ENCODE peak calls at places on chromosomes 1 and 21, in eight cellular contexts. R is cardiac muscle cell, T is ACHN, J is NCI-H1694 treated with DMSO at 0.1 percent for 48 hours, G is HTR-8/SVneo, I is non-pigmented ciliary epithelial cell, Y is lower lobe of right lung, A is GM13976. L is an unnamed sample.

GRCh38 chr21:20519076-20519475 is 479.1 kb upstream of the NCAM2 start:
- DNase-seq in R (no peak), T (no peak), J (no peak), G (no peak), I (no peak), Y (no peak), A (no peak), L (no peak)

GRCh38 chr1:7991504-7992440 is 30.3 kb downstream of the PARK7 start:
- DNase-seq in R (no peak), T (no peak), J (no peak), G (no peak), I (no peak), Y (no peak), A (no peak), L (no peak)

GRCh38 chr1:167824163-167824794 is 89.7 kb downstream of the ADCY10 start:
- DNase-seq in R (no peak), T (no peak), J (no peak), G (no peak), I (no peak), Y (no peak), A (no peak), L (no peak)

GRCh38 chr1:53545663-53546408 is 86.6 kb downstream of the DMRTB1 start:
- DNase-seq in R (no peak), T (no peak), J (peak), G (no peak), I (no peak), Y (peak), A (no peak), L (no peak)

GRCh38 chr1:221035680-221036153 is 156.5 kb downstream of the HLX start:
- DNase-seq in R (no peak), T (no peak), J (no peak), G (peak), I (no peak), Y (no peak), A (no peak), L (no peak)

GRCh38 chr1:69671363-69672010 is 103.8 kb downstream of the LRRC7 start:
- DNase-seq in R (no peak), T (no peak), J (no peak), G (no peak), I (peak), Y (no peak), A (no peak), L (no peak)

GRCh38 chr1:11129649-11130048 is 30.0 kb upstream of the EXOSC10 start:
- DNase-seq in R (no peak), T (no peak), J (no peak), G (no peak), I (no peak), Y (no peak), A (no peak), L (no peak)

GRCh38 chr1:29237906-29238600 is 1.7 kb downstream of the PTPRU start:
- DNase-seq in R (peak), T (no peak), J (no peak), G (no peak), I (no peak), Y (peak), A (peak), L (no peak)

GRCh38 chr21:34793471-34793870 is 124.7 kb downstream of the CLIC6 start:
- DNase-seq in R (no peak), T (no peak), J (no peak), G (no peak), I (no peak), Y (no peak), A (no peak), L (no peak)

GRCh38 chr1:42971848-42972291 is 13.2 kb upstream of the SLC2A1 start:
- DNase-seq in R (no peak), T (no peak), J (no peak), G (no peak), I (no peak), Y (no peak), A (no peak), L (peak)

GRCh38 chr1:200535605-200536004 is 84.9 kb downstream of the KIF14 start:
- DNase-seq in R (no peak), T (peak), J (peak), G (peak), I (no peak), Y (no peak), A (peak), L (no peak)

GRCh38 chr1:3746389-3746783 is 5.9 kb upstream of the CCDC27 start:
- DNase-seq in R (no peak), T (no peak), J (no peak), G (no peak), I (no peak), Y (peak), A (no peak), L (no peak)

GRCh38 chr1:161080391-161081150 is 8.8 kb downstream of the NECTIN4 start:
- DNase-seq in R (no peak), T (no peak), J (no peak), G (no peak), I (no peak), Y (no peak), A (no peak), L (no peak)

GRCh38 chr1:38444311-38444710 is 397.7 kb upstream of the POU3F1 start:
- DNase-seq in R (no peak), T (no peak), J (no peak), G (no peak), I (peak), Y (no peak), A (no peak), L (no peak)

GRCh38 chr21:17051054-17051453 is 461.8 kb upstream of the CXADR start:
- DNase-seq in R (peak), T (no peak), J (no peak), G (no peak), I (no peak), Y (no peak), A (no peak), L (no peak)

GRCh38 chr1:113912594-113913311 is 7.6 kb downstream of the DCLRE1B start:
- DNase-seq in R (no peak), T (no peak), J (peak), G (no peak), I (no peak), Y (no peak), A (no peak), L (peak)

GRCh38 chr1:53071915-53072314 is 9.9 kb downstream of the PODN start:
- DNase-seq in R (no peak), T (no peak), J (no peak), G (no peak), I (no peak), Y (no peak), A (no peak), L (no peak)